ENCODE peak calls at places on chromosome 4, in four cellular contexts. One of them, this sample, is unnamed.

GRCh38 chr4:72895408-72895807 is 174.1 kb downstream of the COX18 start:
- DNase-seq in heart right ventricle: no peak
- DNase-seq in effector memory CD8-positive, alpha-beta T cell: no peak
- DNase-seq in stimulated activated CD8-positive, alpha-beta memory T cell treated with anti-CD3 and anti-CD28 coated beads, Interleukin-7, amount 100 ng/mL, for 24 hours: no peak
- DNase-seq in this sample: no peak

GRCh38 chr4:139606600-139607301 is 50.7 kb upstream of the SETD7 start:
- DNase-seq in stimulated activated CD8-positive, alpha-beta memory T cell treated with anti-CD3 and anti-CD28 coated beads, Interleukin-7, amount 100 ng/mL, for 24 hours: no peak
- DNase-seq in effector memory CD8-positive, alpha-beta T cell: no peak
- DNase-seq in heart right ventricle: no peak
- DNase-seq in this sample: no peak

GRCh38 chr4:156685308-156685707 is 286.3 kb downstream of the PDGFC start:
- DNase-seq in heart right ventricle: no peak
- DNase-seq in effector memory CD8-positive, alpha-beta T cell: no peak
- DNase-seq in stimulated activated CD8-positive, alpha-beta memory T cell treated with anti-CD3 and anti-CD28 coated beads, Interleukin-7, amount 100 ng/mL, for 24 hours: no peak
- DNase-seq in this sample: no peak

GRCh38 chr4:184815046-184815877 is 10.5 kb downstream of the ACSL1 start:
- DNase-seq in effector memory CD8-positive, alpha-beta T cell: no peak
- DNase-seq in heart right ventricle: peak
- DNase-seq in stimulated activated CD8-positive, alpha-beta memory T cell treated with anti-CD3 and anti-CD28 coated beads, Interleukin-7, amount 100 ng/mL, for 24 hours: no peak
- DNase-seq in this sample: peak

GRCh38 chr4:82201805-82202636 is 171.8 kb downstream of the HNRNPD start:
- DNase-seq in stimulated activated CD8-positive, alpha-beta memory T cell treated with anti-CD3 and anti-CD28 coated beads, Interleukin-7, amount 100 ng/mL, for 24 hours: peak
- DNase-seq in effector memory CD8-positive, alpha-beta T cell: peak
- DNase-seq in heart right ventricle: peak
- DNase-seq in this sample: no peak

GRCh38 chr4:61273237-61273636 is 73.1 kb downstream of the ADGRL3 start:
- DNase-seq in heart right ventricle: no peak
- DNase-seq in effector memory CD8-positive, alpha-beta T cell: no peak
- DNase-seq in stimulated activated CD8-positive, alpha-beta memory T cell treated with anti-CD3 and anti-CD28 coated beads, Interleukin-7, amount 100 ng/mL, for 24 hours: no peak
- DNase-seq in this sample: no peak

GRCh38 chr4:7031526-7032449 is 11.4 kb upstream of the TADA2B start:
- DNase-seq in heart right ventricle: no peak
- DNase-seq in stimulated activated CD8-positive, alpha-beta memory T cell treated with anti-CD3 and anti-CD28 coated beads, Interleukin-7, amount 100 ng/mL, for 24 hours: no peak
- DNase-seq in effector memory CD8-positive, alpha-beta T cell: no peak
- DNase-seq in this sample: no peak

GRCh38 chr4:15690020-15690809 is 8.6 kb downstream of the FAM200B start:
- DNase-seq in heart right ventricle: peak
- DNase-seq in stimulated activated CD8-positive, alpha-beta memory T cell treated with anti-CD3 and anti-CD28 coated beads, Interleukin-7, amount 100 ng/mL, for 24 hours: no peak
- DNase-seq in effector memory CD8-positive, alpha-beta T cell: no peak
- DNase-seq in this sample: no peak

GRCh38 chr4:28788929-28789490 is 1928.4 kb downstream of the STIM2 start:
- DNase-seq in effector memory CD8-positive, alpha-beta T cell: no peak
- DNase-seq in stimulated activated CD8-positive, alpha-beta memory T cell treated with anti-CD3 and anti-CD28 coated beads, Interleukin-7, amount 100 ng/mL, for 24 hours: no peak
- DNase-seq in heart right ventricle: no peak
- DNase-seq in this sample: no peak

GRCh38 chr4:107760281-107760947 is 40.4 kb upstream of the PAPSS1 start:
- DNase-seq in stimulated activated CD8-positive, alpha-beta memory T cell treated with anti-CD3 and anti-CD28 coated beads, Interleukin-7, amount 100 ng/mL, for 24 hours: no peak
- DNase-seq in heart right ventricle: no peak
- DNase-seq in effector memory CD8-positive, alpha-beta T cell: no peak
- DNase-seq in this sample: no peak

GRCh38 chr4:134337584-134337983 is 136.0 kb upstream of the PABPC4L start:
- DNase-seq in effector memory CD8-positive, alpha-beta T cell: no peak
- DNase-seq in heart right ventricle: no peak
- DNase-seq in stimulated activated CD8-positive, alpha-beta memory T cell treated with anti-CD3 and anti-CD28 coated beads, Interleukin-7, amount 100 ng/mL, for 24 hours: no peak
- DNase-seq in this sample: no peak

GRCh38 chr4:105895609-105896460 is 564 bp downstream of the NPNT start:
- DNase-seq in effector memory CD8-positive, alpha-beta T cell: no peak
- DNase-seq in stimulated activated CD8-positive, alpha-beta memory T cell treated with anti-CD3 and anti-CD28 coated beads, Interleukin-7, amount 100 ng/mL, for 24 hours: no peak
- DNase-seq in heart right ventricle: no peak
- DNase-seq in this sample: peak

GRCh38 chr4:80189956-80190671 is 7.2 kb upstream of the PRDM8 start:
- DNase-seq in effector memory CD8-positive, alpha-beta T cell: no peak
- DNase-seq in stimulated activated CD8-positive, alpha-beta memory T cell treated with anti-CD3 and anti-CD28 coated beads, Interleukin-7, amount 100 ng/mL, for 24 hours: no peak
- DNase-seq in heart right ventricle: no peak
- DNase-seq in this sample: peak

GRCh38 chr4:17324431-17324830 is 187.5 kb downstream of the QDPR start:
- DNase-seq in heart right ventricle: peak
- DNase-seq in effector memory CD8-positive, alpha-beta T cell: peak
- DNase-seq in stimulated activated CD8-positive, alpha-beta memory T cell treated with anti-CD3 and anti-CD28 coated beads, Interleukin-7, amount 100 ng/mL, for 24 hours: no peak
- DNase-seq in this sample: peak

GRCh38 chr4:7761720-7762119 is 177.9 kb downstream of the AFAP1 start:
- DNase-seq in effector memory CD8-positive, alpha-beta T cell: peak
- DNase-seq in heart right ventricle: peak
- DNase-seq in stimulated activated CD8-positive, alpha-beta memory T cell treated with anti-CD3 and anti-CD28 coated beads, Interleukin-7, amount 100 ng/mL, for 24 hours: peak
- DNase-seq in this sample: peak

GRCh38 chr4:25321703-25322102 is 9.1 kb downstream of the ZCCHC4 start:
- DNase-seq in stimulated activated CD8-positive, alpha-beta memory T cell treated with anti-CD3 and anti-CD28 coated beads, Interleukin-7, amount 100 ng/mL, for 24 hours: no peak
- DNase-seq in effector memory CD8-positive, alpha-beta T cell: no peak
- DNase-seq in heart right ventricle: no peak
- DNase-seq in this sample: no peak

GRCh38 chr4:169098969-169099685 is 89.1 kb upstream of the CBR4 start:
- DNase-seq in stimulated activated CD8-positive, alpha-beta memory T cell treated with anti-CD3 and anti-CD28 coated beads, Interleukin-7, amount 100 ng/mL, for 24 hours: no peak
- DNase-seq in effector memory CD8-positive, alpha-beta T cell: no peak
- DNase-seq in heart right ventricle: no peak
- DNase-seq in this sample: no peak

GRCh38 chr4:929970-930625 is 2.0 kb downstream of the GAK start:
- DNase-seq in heart right ventricle: no peak
- DNase-seq in stimulated activated CD8-positive, alpha-beta memory T cell treated with anti-CD3 and anti-CD28 coated beads, Interleukin-7, amount 100 ng/mL, for 24 hours: no peak
- DNase-seq in effector memory CD8-positive, alpha-beta T cell: no peak
- DNase-seq in this sample: no peak

GRCh38 chr4:71473541-71474240 is 134.9 kb downstream of the SLC4A4 start:
- DNase-seq in stimulated activated CD8-positive, alpha-beta memory T cell treated with anti-CD3 and anti-CD28 coated beads, Interleukin-7, amount 100 ng/mL, for 24 hours: no peak
- DNase-seq in heart right ventricle: no peak
- DNase-seq in effector memory CD8-positive, alpha-beta T cell: no peak
- DNase-seq in this sample: no peak

GRCh38 chr4:67087897-67088296 is 457.4 kb downstream of the CENPC start:
- DNase-seq in heart right ventricle: peak
- DNase-seq in effector memory CD8-positive, alpha-beta T cell: no peak
- DNase-seq in stimulated activated CD8-positive, alpha-beta memory T cell treated with anti-CD3 and anti-CD28 coated beads, Interleukin-7, amount 100 ng/mL, for 24 hours: peak
- DNase-seq in this sample: no peak

GRCh38 chr4:126869967-126870366 is 762.8 kb upstream of the INTU start:
- DNase-seq in effector memory CD8-positive, alpha-beta T cell: no peak
- DNase-seq in stimulated activated CD8-positive, alpha-beta memory T cell treated with anti-CD3 and anti-CD28 coated beads, Interleukin-7, amount 100 ng/mL, for 24 hours: no peak
- DNase-seq in heart right ventricle: no peak
- DNase-seq in this sample: no peak

GRCh38 chr4:85740431-85740861 is 265.5 kb downstream of the ARHGAP24 start:
- DNase-seq in heart right ventricle: no peak
- DNase-seq in stimulated activated CD8-positive, alpha-beta memory T cell treated with anti-CD3 and anti-CD28 coated beads, Interleukin-7, amount 100 ng/mL, for 24 hours: no peak
- DNase-seq in effector memory CD8-positive, alpha-beta T cell: no peak
- DNase-seq in this sample: no peak

GRCh38 chr4:108425988-108426387 is 194.4 kb upstream of the RPL34 start:
- DNase-seq in stimulated activated CD8-positive, alpha-beta memory T cell treated with anti-CD3 and anti-CD28 coated beads, Interleukin-7, amount 100 ng/mL, for 24 hours: no peak
- DNase-seq in effector memory CD8-positive, alpha-beta T cell: no peak
- DNase-seq in heart right ventricle: no peak
- DNase-seq in this sample: no peak

GRCh38 chr4:107115185-107115847 is 79.2 kb upstream of the DKK2 start:
- DNase-seq in stimulated activated CD8-positive, alpha-beta memory T cell treated with anti-CD3 and anti-CD28 coated beads, Interleukin-7, amount 100 ng/mL, for 24 hours: no peak
- DNase-seq in heart right ventricle: no peak
- DNase-seq in effector memory CD8-positive, alpha-beta T cell: no peak
- DNase-seq in this sample: no peak

GRCh38 chr4:113052379-113052951 is 3.0 kb downstream of the ANK2 start:
- DNase-seq in heart right ventricle: no peak
- DNase-seq in effector memory CD8-positive, alpha-beta T cell: no peak
- DNase-seq in stimulated activated CD8-positive, alpha-beta memory T cell treated with anti-CD3 and anti-CD28 coated beads, Interleukin-7, amount 100 ng/mL, for 24 hours: no peak
- DNase-seq in this sample: peak

GRCh38 chr4:16858275-16858752 is 40.1 kb downstream of the LDB2 start:
- DNase-seq in stimulated activated CD8-positive, alpha-beta memory T cell treated with anti-CD3 and anti-CD28 coated beads, Interleukin-7, amount 100 ng/mL, for 24 hours: no peak
- DNase-seq in effector memory CD8-positive, alpha-beta T cell: no peak
- DNase-seq in heart right ventricle: peak
- DNase-seq in this sample: no peak

GRCh38 chr4:182578402-182578801 is 335.2 kb downstream of the TENM3 start:
- DNase-seq in stimulated activated CD8-positive, alpha-beta memory T cell treated with anti-CD3 and anti-CD28 coated beads, Interleukin-7, amount 100 ng/mL, for 24 hours: no peak
- DNase-seq in heart right ventricle: no peak
- DNase-seq in effector memory CD8-positive, alpha-beta T cell: no peak
- DNase-seq in this sample: no peak

GRCh38 chr4:26860922-26861433 is 337 bp downstream of the STIM2 start:
- DNase-seq in stimulated activated CD8-positive, alpha-beta memory T cell treated with anti-CD3 and anti-CD28 coated beads, Interleukin-7, amount 100 ng/mL, for 24 hours: no peak
- DNase-seq in effector memory CD8-positive, alpha-beta T cell: peak
- DNase-seq in heart right ventricle: no peak
- DNase-seq in this sample: peak

GRCh38 chr4:80362578-80363181 is 27.1 kb downstream of the CFAP299 start:
- DNase-seq in effector memory CD8-positive, alpha-beta T cell: peak
- DNase-seq in stimulated activated CD8-positive, alpha-beta memory T cell treated with anti-CD3 and anti-CD28 coated beads, Interleukin-7, amount 100 ng/mL, for 24 hours: peak
- DNase-seq in heart right ventricle: no peak
- DNase-seq in this sample: no peak

GRCh38 chr4:2292679-2293108 is 30.8 kb upstream of the MXD4 start:
- DNase-seq in stimulated activated CD8-positive, alpha-beta memory T cell treated with anti-CD3 and anti-CD28 coated beads, Interleukin-7, amount 100 ng/mL, for 24 hours: no peak
- DNase-seq in effector memory CD8-positive, alpha-beta T cell: no peak
- DNase-seq in heart right ventricle: no peak
- DNase-seq in this sample: no peak

GRCh38 chr4:10144971-10145370 is 28.4 kb upstream of the WDR1 start:
- DNase-seq in heart right ventricle: no peak
- DNase-seq in stimulated activated CD8-positive, alpha-beta memory T cell treated with anti-CD3 and anti-CD28 coated beads, Interleukin-7, amount 100 ng/mL, for 24 hours: no peak
- DNase-seq in effector memory CD8-positive, alpha-beta T cell: no peak
- DNase-seq in this sample: no peak

GRCh38 chr4:158865520-158866177 is 96.8 kb downstream of the FNIP2 start:
- DNase-seq in effector memory CD8-positive, alpha-beta T cell: no peak
- DNase-seq in heart right ventricle: no peak
- DNase-seq in stimulated activated CD8-positive, alpha-beta memory T cell treated with anti-CD3 and anti-CD28 coated beads, Interleukin-7, amount 100 ng/mL, for 24 hours: no peak
- DNase-seq in this sample: no peak